ENCODE peak calls at places on chromosomes 4 and X, in six cellular contexts. Q is GM23248, P is HCT116, E is astrocyte, N is fibroblast of lung, L is trophoblast cell. B is an unnamed sample.

GRCh38 chr4:6273661-6273990 is 4.0 kb downstream of the WFS1 start:
- DNase-seq in Q (no peak), P (no peak), E (no peak), N (no peak), L (no peak), B (no peak)

GRCh38 chr4:108644237-108644636 is 6.2 kb upstream of the OSTC start:
- DNase-seq in Q (peak), P (no peak), E (peak), N (peak), L (peak), B (no peak)

GRCh38 chr4:52372747-52373146 is 286.4 kb downstream of the USP46 start:
- DNase-seq in Q (no peak), P (no peak), E (no peak), N (no peak), L (no peak), B (no peak)

GRCh38 chrX:154600962-154601374 is 16.0 kb downstream of the CTAG1A start:
- DNase-seq in Q (peak), P (no peak), E (peak), N (peak), L (no peak), B (no peak)

GRCh38 chrX:17187301-17187836 is 187.6 kb upstream of the NHS start:
- DNase-seq in Q (no peak), P (no peak), E (no peak), N (peak), L (no peak), B (no peak)

GRCh38 chr4:102036016-102036415 is 245.5 kb downstream of the BANK1 start:
- DNase-seq in Q (no peak), P (no peak), E (no peak), N (no peak), L (no peak), B (no peak)

GRCh38 chr4:11669156-11669555 is 240.5 kb upstream of the HS3ST1 start:
- DNase-seq in Q (no peak), P (no peak), E (peak), N (peak), L (peak), B (peak)

GRCh38 chr4:64417974-64418373 is 8.7 kb upstream of the TECRL start:
- DNase-seq in Q (peak), P (no peak), E (peak), N (peak), L (no peak), B (no peak)

GRCh38 chr4:3348621-3349020 is 55.8 kb downstream of the RGS12 start:
- DNase-seq in Q (no peak), P (no peak), E (no peak), N (no peak), L (no peak), B (no peak)

GRCh38 chrX:136055651-136056221 is 70.5 kb downstream of the SLC9A6 start:
- DNase-seq in Q (peak), P (no peak), E (peak), N (peak), L (peak), B (no peak)

GRCh38 chr4:55549888-55550287 is 3.2 kb upstream of the CLOCK start:
- DNase-seq in Q (peak), P (peak), E (peak), N (peak), L (no peak), B (peak)

GRCh38 chrX:24339911-24340310 is 20.5 kb upstream of the SUPT20HL1 start:
- DNase-seq in Q (peak), P (no peak), E (no peak), N (no peak), L (no peak), B (no peak)

GRCh38 chrX:72358313-72358712 is 52.6 kb upstream of the CITED1 start:
- DNase-seq in Q (peak), P (no peak), E (peak), N (peak), L (no peak), B (no peak)

GRCh38 chrX:125436855-125437254 is 117.2 kb downstream of the TEX13C start:
- DNase-seq in Q (peak), P (no peak), E (no peak), N (no peak), L (peak), B (no peak)

GRCh38 chr4:22454955-22455354 is 60.9 kb downstream of the ADGRA3 start:
- DNase-seq in Q (no peak), P (no peak), E (no peak), N (no peak), L (peak), B (no peak)

GRCh38 chr4:157271166-157271869 is 50.8 kb downstream of the GRIA2 start:
- DNase-seq in Q (no peak), P (no peak), E (peak), N (peak), L (no peak), B (no peak)

GRCh38 chrX:118513120-118513899 is 17.7 kb downstream of the DOCK11 start:
- DNase-seq in Q (peak), P (no peak), E (no peak), N (peak), L (no peak), B (no peak)

GRCh38 chr4:81786063-81786763 is 314.5 kb upstream of the RASGEF1B start:
- DNase-seq in Q (no peak), P (no peak), E (no peak), N (no peak), L (no peak), B (no peak)

GRCh38 chr4:83316459-83317170 is 18.0 kb downstream of the HPSE start:
- DNase-seq in Q (peak), P (no peak), E (no peak), N (no peak), L (peak), B (peak)

GRCh38 chrX:129678881-129679195 is 24.1 kb upstream of the APLN start:
- DNase-seq in Q (no peak), P (no peak), E (no peak), N (no peak), L (no peak), B (no peak)

GRCh38 chrX:29299689-29300088 is 712.4 kb downstream of the IL1RAPL1 start:
- DNase-seq in Q (no peak), P (peak), E (peak), N (peak), L (no peak), B (no peak)

GRCh38 chr4:140133576-140133975 is 20.4 kb downstream of the MAML3 start:
- DNase-seq in Q (peak), P (no peak), E (no peak), N (no peak), L (peak), B (no peak)

GRCh38 chr4:82560853-82561744 is 689 bp downstream of the TMEM150C start:
- DNase-seq in Q (peak), P (no peak), E (no peak), N (no peak), L (peak), B (no peak)

GRCh38 chr4:98618670-98619069 is 39.7 kb downstream of the TSPAN5 start:
- DNase-seq in Q (no peak), P (no peak), E (no peak), N (no peak), L (no peak), B (no peak)

GRCh38 chrX:151977923-151978322 is 3.4 kb upstream of the GABRE start:
- DNase-seq in Q (no peak), P (no peak), E (no peak), N (no peak), L (peak), B (no peak)

GRCh38 chr4:169996379-169997245 is 29.6 kb downstream of the MFAP3L start:
- DNase-seq in Q (no peak), P (no peak), E (no peak), N (no peak), L (no peak), B (no peak)

GRCh38 chr4:46123872-46124755 is at the start of gene GABRG1:
- DNase-seq in Q (no peak), P (no peak), E (no peak), N (no peak), L (no peak), B (no peak)

GRCh38 chr4:52822583-52823477 is 39.3 kb upstream of the RASL11B start:
- DNase-seq in Q (peak), P (peak), E (peak), N (peak), L (peak), B (no peak)

GRCh38 chr4:67573193-67573592 is 14.7 kb downstream of the STAP1 start:
- DNase-seq in Q (no peak), P (no peak), E (no peak), N (no peak), L (no peak), B (no peak)

GRCh38 chrX:11159149-11159548 is 48.0 kb downstream of the HCCS start:
- DNase-seq in Q (no peak), P (no peak), E (no peak), N (no peak), L (no peak), B (no peak)
- H3K9ac ChIP-seq in Q (no peak), P (no peak), E (no peak), N (no peak), L (no peak), B (no peak)

GRCh38 chrX:11687157-11687556 is 21.4 kb upstream of the ARHGAP6 start:
- DNase-seq in Q (no peak), P (no peak), E (no peak), N (no peak), L (no peak), B (no peak)
- H2AFZ ChIP-seq in Q (no peak), P (no peak), E (no peak), N (no peak), L (no peak), B (no peak)

GRCh38 chr4:167219090-167219489 is 15.2 kb downstream of the SPOCK3 start:
- DNase-seq in Q (no peak), P (no peak), E (no peak), N (no peak), L (no peak), B (no peak)
- H3K9ac ChIP-seq in Q (no peak), P (no peak), E (no peak), N (no peak), L (no peak), B (no peak)

DNA sequence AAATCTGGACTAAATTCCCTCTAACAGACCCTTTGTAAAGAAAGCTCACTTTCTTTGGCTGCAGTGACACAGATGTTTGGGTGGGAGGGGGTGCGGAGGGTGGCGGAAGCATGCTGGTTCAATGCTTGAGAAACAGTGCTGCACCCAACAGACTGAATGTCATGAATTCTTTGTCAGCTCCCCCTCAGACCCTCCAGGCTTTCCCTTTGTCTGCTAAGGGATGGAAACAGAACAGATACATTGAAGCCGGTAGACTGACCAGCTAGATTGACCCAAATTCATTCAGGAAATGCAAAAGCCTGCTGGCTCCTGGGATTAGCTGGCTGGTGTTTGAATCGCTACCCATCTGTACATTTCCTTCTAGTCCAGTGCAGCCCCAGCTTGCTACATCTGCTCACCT is 90.8 kb upstream of the PAK3 start:
- DNase-seq in Q (no peak), P (no peak), E (no peak), N (no peak), L (no peak), B (no peak)
- H2AFZ ChIP-seq in Q (no peak), P (no peak), E (no peak), N (no peak), L (no peak), B (no peak)

DNA sequence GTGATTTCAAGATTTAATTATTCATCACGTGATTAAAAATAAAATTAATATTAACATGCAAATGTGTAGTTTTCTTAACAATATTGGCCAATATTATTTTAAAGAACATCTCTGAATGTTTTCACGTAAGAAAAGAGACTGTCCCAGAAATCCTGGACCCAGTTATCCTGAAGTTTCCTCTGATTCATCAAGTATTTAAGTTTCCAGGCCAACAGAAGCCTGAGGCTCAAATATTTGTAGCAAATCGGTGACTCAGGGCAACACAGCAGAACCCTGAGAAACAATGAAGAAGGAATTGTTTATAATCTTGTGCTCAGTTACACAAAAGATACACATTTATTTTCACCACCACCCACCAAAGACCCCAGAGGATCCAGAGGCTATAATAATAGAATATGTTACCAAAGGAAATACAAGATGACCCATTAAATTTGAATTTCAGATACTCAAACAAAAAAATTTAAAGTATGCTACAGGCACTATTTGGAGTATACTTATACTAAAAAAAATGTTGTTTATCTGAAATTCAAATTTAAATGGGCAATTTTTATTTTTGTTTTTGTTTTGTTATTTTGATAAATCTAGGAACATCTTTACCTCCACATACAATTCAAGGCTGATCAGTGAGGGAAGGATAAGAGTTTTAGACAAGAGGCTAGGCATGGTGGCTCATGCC is 33.9 kb upstream of the SLC7A11 start:
- DNase-seq in Q (peak), P (no peak), E (peak), N (peak), L (peak), B (peak)
- H3K9ac ChIP-seq in Q (peak), P (no peak), E (peak), N (no peak), L (no peak), B (peak)

B was measured in keratinocyte.